ENCODE peak calls at places on chromosomes 5 and 9, in seven cellular contexts. T is testis, M is nephron progenitor cell, X is lung, W is omental fat pad, G is cardiac fibroblast, N is hepatocyte. P is an unnamed sample.

GRCh38 chr5:42228279-42228678 is 195.0 kb upstream of the GHR start:
- DNase-seq in T (no peak), M (no peak), X (no peak), W (no peak), G (no peak), N (no peak), P (no peak)

GRCh38 chr5:139272471-139273321 is 20.8 kb upstream of the MATR3 start:
- DNase-seq in T (no peak), M (no peak), X (no peak), W (no peak), G (peak; percentile 53), N (peak; percentile 31), P (no peak)

GRCh38 chr5:19241690-19242089 is 746.3 kb downstream of the CDH18 start:
- DNase-seq in T (no peak), M (no peak), X (no peak), W (no peak), G (no peak), N (no peak), P (no peak)

GRCh38 chr5:181236954-181237641 is 6.6 kb downstream of the RACK1 start:
- DNase-seq in T (no peak), M (no peak), X (no peak), W (no peak), G (no peak), N (no peak), P (no peak)

GRCh38 chr5:53331463-53331862 is 149.0 kb upstream of the FST start:
- DNase-seq in T (no peak), M (no peak), X (no peak), W (no peak), G (peak; percentile 50), N (no peak), P (no peak)

GRCh38 chr9:126756876-126757415 is 47.9 kb upstream of the ZBTB43 start:
- DNase-seq in T (no peak), M (no peak), X (no peak), W (no peak), G (no peak), N (no peak), P (no peak)

GRCh38 chr9:16236326-16236725 is 634.1 kb downstream of the BNC2 start:
- DNase-seq in T (no peak), M (no peak), X (no peak), W (no peak), G (peak; percentile 85), N (no peak), P (no peak)

GRCh38 chr5:139651863-139652787 is 4.0 kb downstream of the CXXC5 start:
- DNase-seq in T (peak; percentile 83), M (peak; percentile 84), X (peak; percentile 72), W (no peak), G (peak; percentile 76), N (peak; percentile 88), P (peak; percentile 86)

GRCh38 chr5:149027636-149028035 is 35.2 kb downstream of the SH3TC2 start:
- DNase-seq in T (no peak), M (no peak), X (no peak), W (no peak), G (no peak), N (no peak), P (no peak)

GRCh38 chr9:135530146-135530545 is 8.9 kb downstream of the LCN1 start:
- DNase-seq in T (no peak), M (no peak), X (no peak), W (no peak), G (no peak), N (no peak), P (no peak)

GRCh38 chr9:134619983-134620612 is 21.5 kb upstream of the COL5A1 start:
- DNase-seq in T (peak; percentile 11), M (no peak), X (no peak), W (no peak), G (no peak), N (no peak), P (no peak)

GRCh38 chr9:85914108-85914507 is 26.8 kb upstream of the NAA35 start:
- DNase-seq in T (no peak), M (no peak), X (no peak), W (no peak), G (no peak), N (no peak), P (no peak)

GRCh38 chr9:129554649-129555048 is 66.3 kb downstream of the C9orf50 start:
- DNase-seq in T (no peak), M (no peak), X (no peak), W (no peak), G (peak; percentile 51), N (no peak), P (no peak)

GRCh38 chr5:83038924-83039323 is 38.3 kb downstream of the TMEM167A start:
- DNase-seq in T (no peak), M (no peak), X (no peak), W (no peak), G (no peak), N (no peak), P (no peak)

GRCh38 chr5:3197699-3198098 is 397.9 kb upstream of the IRX1 start:
- DNase-seq in T (no peak), M (peak; percentile 66), X (no peak), W (no peak), G (no peak), N (peak; percentile 48), P (no peak)

GRCh38 chr9:112011051-112011620 is 114.5 kb downstream of the UGCG start:
- DNase-seq in T (no peak), M (no peak), X (no peak), W (no peak), G (no peak), N (no peak), P (no peak)

GRCh38 chr5:66694036-66694435 is 97.8 kb downstream of the MAST4 start:
- DNase-seq in T (no peak), M (no peak), X (no peak), W (no peak), G (peak; percentile 12), N (no peak), P (peak; percentile 10)

GRCh38 chr5:178548751-178549150 is 41.4 kb downstream of the COL23A1 start:
- DNase-seq in T (no peak), M (no peak), X (no peak), W (no peak), G (no peak), N (no peak), P (no peak)

DNA sequence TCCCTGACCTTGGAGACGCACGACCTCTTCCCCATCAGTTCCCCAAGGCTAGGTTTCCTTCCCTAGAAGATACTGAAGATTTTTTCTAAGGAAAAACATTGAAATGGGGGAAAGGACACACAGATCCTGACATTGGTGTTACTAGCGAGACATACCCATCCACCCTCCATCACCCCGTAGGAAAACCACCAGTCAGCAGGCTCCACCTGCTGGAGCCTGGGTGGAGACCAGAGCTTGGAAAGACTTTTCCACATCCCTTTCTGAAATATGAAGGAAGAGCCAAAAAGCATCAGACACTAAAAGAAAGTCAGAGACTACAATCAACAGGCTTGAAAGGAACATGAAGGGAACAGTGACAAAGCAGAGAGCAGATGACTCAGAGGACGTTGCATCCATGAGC is 638.0 kb downstream of the IRX1 start:
- DNase-seq in T (no peak), M (no peak), X (no peak), W (no peak), G (no peak), N (no peak), P (no peak)
- TF ChIP-seq CTCF in T (no peak), M (no peak), X (no peak), W (no peak), G (peak; percentile 22), N (no peak), P (no peak)

DNA sequence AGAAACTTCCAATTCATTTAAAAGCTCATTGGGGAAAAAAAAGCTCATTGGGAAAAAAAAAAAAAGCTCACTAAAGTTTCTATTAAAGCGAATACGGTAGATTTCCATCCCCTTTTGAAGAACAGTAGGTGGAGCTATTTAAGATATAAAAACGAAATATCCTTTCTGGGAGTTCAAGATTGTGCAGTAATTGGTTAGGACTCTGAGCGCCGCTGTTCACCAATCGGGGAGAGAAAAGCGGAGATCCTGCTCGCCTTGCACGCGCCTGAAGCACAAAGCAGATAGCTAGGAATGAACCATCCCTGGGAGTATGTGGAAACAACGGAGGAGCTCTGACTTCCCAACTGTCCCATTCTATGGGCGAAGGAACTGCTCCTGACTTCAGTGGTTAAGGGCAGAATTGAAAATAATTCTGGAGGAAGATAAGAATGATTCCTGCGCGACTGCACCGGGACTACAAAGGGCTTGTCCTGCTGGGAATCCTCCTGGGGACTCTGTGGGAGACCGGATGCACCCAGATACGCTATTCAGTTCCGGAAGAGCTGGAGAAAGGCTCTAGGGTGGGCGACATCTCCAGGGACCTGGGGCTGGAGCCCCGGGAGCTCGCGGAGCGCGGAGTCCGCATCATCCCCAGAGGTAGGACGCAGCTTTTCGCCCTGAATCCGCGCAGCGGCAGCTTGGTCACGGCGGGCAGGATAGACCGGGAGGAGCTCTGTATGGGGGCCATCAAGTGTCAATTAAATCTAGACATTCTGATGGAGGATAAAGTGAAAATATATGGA is at the start of gene PCDHGA12:
- DNase-seq in T (no peak), M (no peak), X (no peak), W (no peak), G (peak; percentile 96), N (no peak), P (peak; percentile 61)
- TF ChIP-seq CTCF in T (peak; percentile 25), M (no peak), X (peak; percentile 29), W (no peak), G (peak; percentile 78), N (no peak), P (no peak)

GRCh38 chr5:154767537-154767936 is 12.4 kb downstream of the LARP1 start:
- DNase-seq in T (no peak), M (no peak), X (no peak), W (no peak), G (no peak), N (no peak), P (no peak)

GRCh38 chr5:154773314-154773713 is 18.1 kb downstream of the LARP1 start:
- DNase-seq in T (no peak), M (no peak), X (no peak), W (no peak), G (no peak), N (no peak), P (no peak)

GRCh38 chr5:154770111-154770510 is 14.9 kb downstream of the LARP1 start:
- DNase-seq in T (no peak), M (no peak), X (no peak), W (no peak), G (no peak), N (no peak), P (no peak)

GRCh38 chr5:154768207-154768606 is 13.0 kb downstream of the LARP1 start:
- DNase-seq in T (no peak), M (no peak), X (no peak), W (no peak), G (no peak), N (no peak), P (no peak)

DNA sequence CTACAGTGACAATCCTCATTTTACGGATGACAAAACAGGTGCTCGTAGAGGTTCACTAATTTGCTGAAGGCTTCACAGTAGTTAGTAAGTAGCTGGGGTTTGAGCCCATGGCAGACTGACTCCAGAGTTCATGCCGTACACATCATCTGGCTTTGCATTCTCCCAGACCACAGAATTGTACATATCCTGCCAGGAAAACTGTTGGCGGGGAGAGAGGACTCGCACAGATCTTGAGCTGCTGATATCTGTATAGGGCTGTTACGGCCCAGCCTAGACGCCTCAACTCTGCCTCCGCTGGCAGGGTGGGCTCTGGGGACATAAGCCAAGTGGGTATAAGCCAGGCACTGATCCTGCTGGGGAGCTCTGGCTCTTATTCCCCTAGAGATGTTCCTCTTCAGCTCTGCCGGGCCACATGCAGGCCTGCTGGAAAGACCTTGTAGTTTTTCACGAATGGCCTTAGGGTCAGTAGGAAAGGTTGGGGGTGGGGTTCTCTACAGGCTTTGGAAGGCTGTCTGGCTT is 16.3 kb downstream of the LARP1 start:
- DNase-seq in T (peak; percentile 40), M (no peak), X (no peak), W (no peak), G (peak; percentile 89), N (peak; percentile 61), P (no peak)
- TF ChIP-seq CTCF in T (no peak), M (no peak), X (no peak), W (no peak), G (no peak), N (no peak), P (no peak)

GRCh38 chr9:72807765-72808445 is 144.9 kb downstream of the ALDH1A1 start:
- DNase-seq in T (peak; percentile 28), M (no peak), X (no peak), W (no peak), G (peak; percentile 5), N (no peak), P (no peak)
- TF ChIP-seq CTCF in T (peak; percentile 12), M (peak; percentile 15), X (no peak), W (no peak), G (peak; percentile 15), N (peak; percentile 20), P (no peak)

P was measured in thyroid gland.